ENCODE peak calls at places on chromosomes 13 and 19, in nine cellular contexts. H is ovary, M is IMR-90, R is astrocyte, V is ascending aorta, L is right atrium auricular region, O is dorsolateral prefrontal cortex, P is tibial nerve, J is psoas muscle. E is an unnamed sample.

GRCh38 chr13:73981595-73981994 is 152.6 kb downstream of the KLF12 start:
- DNase-seq in H (no peak), M (peak), R (peak), V (no peak), L (no peak), O (no peak), P (no peak), J (no peak), E (no peak)

GRCh38 chr13:106372199-106373160 is 163.0 kb downstream of the EFNB2 start:
- DNase-seq in H (no peak), M (peak), R (peak), V (no peak), L (no peak), O (no peak), P (no peak), J (no peak), E (peak)

GRCh38 chr13:58324130-58324529 is 692.6 kb downstream of the PCDH17 start:
- DNase-seq in H (no peak), M (no peak), R (no peak), V (no peak), L (no peak), O (no peak), P (no peak), J (no peak), E (no peak)

GRCh38 chr13:21364357-21364756 is 94.7 kb downstream of the ZDHHC20 start:
- DNase-seq in H (no peak), M (no peak), R (no peak), V (no peak), L (peak), O (no peak), P (no peak), J (no peak), E (no peak)

GRCh38 chr13:113598481-113598880 is 13.9 kb downstream of the TFDP1 start:
- DNase-seq in H (peak), M (no peak), R (no peak), V (peak), L (no peak), O (peak), P (no peak), J (no peak), E (no peak)

GRCh38 chr19:45499196-45500180 is 1.2 kb downstream of the PPM1N start:
- DNase-seq in H (peak), M (no peak), R (no peak), V (no peak), L (no peak), O (no peak), P (no peak), J (peak), E (no peak)

GRCh38 chr13:110320645-110321044 is 13.6 kb downstream of the COL4A2 start:
- DNase-seq in H (no peak), M (no peak), R (no peak), V (no peak), L (no peak), O (no peak), P (no peak), J (no peak), E (no peak)

GRCh38 chr19:35349614-35350521 is 2.2 kb downstream of the FFAR1 start:
- DNase-seq in H (peak), M (no peak), R (no peak), V (peak), L (no peak), O (peak), P (no peak), J (no peak), E (no peak)

GRCh38 chr13:73261739-73262216 is 203.0 kb downstream of the KLF5 start:
- DNase-seq in H (no peak), M (no peak), R (no peak), V (no peak), L (no peak), O (no peak), P (no peak), J (no peak), E (no peak)

GRCh38 chr13:64684108-64684507 is 2546.0 kb downstream of the PCDH9 start:
- DNase-seq in H (no peak), M (no peak), R (no peak), V (no peak), L (no peak), O (no peak), P (no peak), J (no peak), E (no peak)

GRCh38 chr19:46579286-46579944 is 21.7 kb upstream of the CALM3 start:
- DNase-seq in H (no peak), M (no peak), R (no peak), V (no peak), L (no peak), O (peak), P (no peak), J (no peak), E (no peak)

GRCh38 chr19:28482221-28482620 is 730.7 kb downstream of the UQCRFS1 start:
- DNase-seq in H (no peak), M (no peak), R (no peak), V (no peak), L (no peak), O (no peak), P (no peak), J (no peak), E (no peak)

GRCh38 chr19:42455621-42456081 is 12.9 kb upstream of the CXCL17 start:
- DNase-seq in H (no peak), M (no peak), R (no peak), V (no peak), L (no peak), O (no peak), P (no peak), J (no peak), E (no peak)

GRCh38 chr13:94464771-94465170 is 14.7 kb downstream of the DCT start:
- DNase-seq in H (no peak), M (no peak), R (no peak), V (no peak), L (no peak), O (no peak), P (no peak), J (no peak), E (no peak)

GRCh38 chr13:96650301-96650886 is 343.9 kb downstream of the OXGR1 start:
- DNase-seq in H (no peak), M (no peak), R (peak), V (no peak), L (no peak), O (no peak), P (no peak), J (no peak), E (peak)

GRCh38 chr13:97005631-97006262 is 11.5 kb upstream of the OXGR1 start:
- DNase-seq in H (no peak), M (peak), R (peak), V (no peak), L (no peak), O (no peak), P (no peak), J (no peak), E (peak)

GRCh38 chr19:33294058-33294798 is 8.1 kb downstream of the CEBPA start:
- DNase-seq in H (no peak), M (no peak), R (no peak), V (no peak), L (no peak), O (no peak), P (no peak), J (no peak), E (no peak)

GRCh38 chr13:24097064-24097463 is 63.5 kb upstream of the SPATA13 start:
- DNase-seq in H (no peak), M (peak), R (no peak), V (no peak), L (peak), O (no peak), P (no peak), J (no peak), E (no peak)

DNA sequence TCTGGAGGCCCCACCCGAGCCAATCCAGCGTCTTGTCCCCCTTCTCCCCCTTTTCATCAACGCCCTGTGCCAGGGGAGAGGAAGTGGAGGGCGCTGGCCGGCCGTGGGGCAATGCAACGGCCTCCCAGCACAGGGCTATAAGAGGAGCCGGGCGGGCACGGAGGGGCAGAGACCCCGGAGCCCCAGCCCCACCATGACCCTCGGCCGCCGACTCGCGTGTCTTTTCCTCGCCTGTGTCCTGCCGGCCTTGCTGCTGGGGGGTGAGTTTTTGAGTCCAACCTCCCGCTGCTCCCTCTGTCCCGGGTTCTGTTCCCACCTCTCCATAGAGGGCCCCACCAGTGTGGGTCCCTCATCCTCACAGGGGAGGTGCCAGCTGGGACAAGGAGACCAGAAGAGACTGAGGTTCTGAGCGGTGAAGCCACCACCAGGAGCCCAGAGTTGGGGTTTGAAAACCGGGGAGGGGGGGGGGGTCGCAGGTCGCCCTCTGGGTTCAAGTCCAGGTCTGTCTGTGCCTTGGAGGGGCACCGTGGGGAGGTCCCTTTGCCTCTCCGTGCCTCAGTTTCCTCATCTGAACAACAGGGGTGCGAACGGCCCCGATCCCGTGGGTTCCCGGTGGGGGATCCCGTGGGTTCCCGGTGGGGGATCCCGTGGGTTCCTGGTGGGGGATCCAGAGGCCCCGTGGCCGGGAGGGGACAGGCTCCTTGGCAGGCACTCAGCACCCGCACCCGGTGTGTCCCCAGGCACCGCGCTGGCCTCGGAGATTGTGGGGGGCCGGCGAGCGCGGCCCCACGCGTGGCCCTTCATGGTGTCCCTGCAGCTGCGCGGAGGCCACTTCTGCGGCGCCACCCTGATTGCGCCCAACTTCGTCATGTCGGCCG is at the start of gene ELANE:
- DNase-seq in H (no peak), M (no peak), R (no peak), V (no peak), L (no peak), O (no peak), P (no peak), J (peak), E (no peak)
- H3K27ac ChIP-seq in H (peak), M (peak), R (no peak), V (no peak), L (peak), O (no peak), P (peak), J (no peak), E (no peak)

GRCh38 chr13:101623469-101624209 is 171.2 kb downstream of the ITGBL1 start:
- DNase-seq in H (no peak), M (peak), R (no peak), V (no peak), L (no peak), O (no peak), P (no peak), J (no peak), E (peak)
- H3K4me3 ChIP-seq in H (no peak), M (no peak), R (no peak), V (peak), L (no peak), O (no peak), P (no peak), J (no peak), E (no peak)

GRCh38 chr13:91813255-91813654 is 414.8 kb downstream of the GPC5 start:
- DNase-seq in H (no peak), M (no peak), R (no peak), V (no peak), L (no peak), O (no peak), P (no peak), J (no peak), E (no peak)

DNA sequence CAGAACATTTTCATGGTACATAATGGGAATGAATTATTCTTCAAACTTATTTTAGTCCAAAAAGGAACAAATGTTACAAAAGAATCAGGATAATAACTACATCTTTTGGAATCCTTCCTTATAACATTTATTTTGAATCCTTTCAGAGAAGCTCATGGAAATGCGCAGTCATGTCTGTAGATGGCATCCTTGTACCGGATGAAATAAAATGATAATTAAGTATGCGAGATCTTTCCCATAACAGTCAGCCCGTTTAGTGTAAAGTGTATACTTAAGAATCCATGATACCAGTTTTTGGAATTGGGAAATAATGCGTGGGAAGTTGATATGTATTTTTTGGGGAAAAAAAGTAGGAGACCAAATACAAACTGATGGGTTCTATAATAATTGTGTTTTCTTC is 418.8 kb downstream of the GPC5 start:
- DNase-seq in H (no peak), M (peak), R (peak), V (no peak), L (no peak), O (no peak), P (no peak), J (no peak), E (peak)
- TF ChIP-seq CTCF in H (no peak), M (peak), R (peak), V (no peak), L (peak), O (peak), P (no peak), J (peak), E (peak)

GRCh38 chr19:19457691-19458090 is 52.2 kb downstream of the GATAD2A start:
- DNase-seq in H (no peak), M (no peak), R (no peak), V (no peak), L (no peak), O (no peak), P (no peak), J (no peak), E (no peak)
- H3K27ac ChIP-seq in H (no peak), M (peak), R (no peak), V (no peak), L (no peak), O (no peak), P (peak), J (peak), E (peak)

DNA sequence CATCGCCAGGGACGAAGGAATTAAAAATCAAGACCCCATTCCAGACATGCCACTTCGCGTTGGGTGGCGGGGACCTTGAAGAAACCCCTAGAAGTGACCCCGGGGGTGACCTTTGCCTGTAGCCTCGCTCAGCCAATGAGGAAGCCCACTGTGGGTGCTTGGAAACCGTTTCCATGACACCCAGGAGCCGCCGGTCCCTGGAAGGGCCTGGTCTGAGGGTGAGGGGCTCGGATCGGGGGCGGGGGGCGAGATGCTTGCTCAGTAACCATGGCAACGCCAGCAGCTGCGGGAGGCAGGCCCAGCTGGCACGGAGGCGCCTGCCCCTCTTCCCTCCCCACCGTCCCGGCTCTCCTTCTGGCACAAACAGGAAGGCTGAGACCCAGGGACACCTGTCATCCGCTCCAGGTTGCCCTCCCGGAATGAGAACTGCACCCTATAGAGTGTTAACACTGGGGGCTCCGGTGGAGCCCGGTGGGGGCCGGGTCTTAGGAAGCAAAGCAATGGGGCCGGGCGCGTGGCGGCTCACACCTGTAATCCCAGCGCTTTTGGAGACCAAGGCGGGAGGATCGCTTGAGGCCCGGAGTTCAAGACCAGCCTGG is 54.4 kb upstream of the PTPRS start:
- DNase-seq in H (no peak), M (no peak), R (no peak), V (no peak), L (no peak), O (no peak), P (no peak), J (no peak), E (no peak)
- H3K4me3 ChIP-seq in H (no peak), M (no peak), R (no peak), V (no peak), L (no peak), O (no peak), P (no peak), J (no peak), E (no peak)

GRCh38 chr19:51799311-51799997 is 4.5 kb downstream of the FPR3 start:
- DNase-seq in H (peak), M (peak), R (peak), V (peak), L (peak), O (peak), P (peak), J (peak), E (peak)
- TF ChIP-seq CTCF in H (no peak), M (no peak), R (no peak), V (no peak), L (peak), O (no peak), P (no peak), J (no peak), E (no peak)

GRCh38 chr19:15282311-15282705 is 50.0 kb downstream of the BRD4 start:
- DNase-seq in H (no peak), M (no peak), R (no peak), V (no peak), L (no peak), O (no peak), P (no peak), J (no peak), E (no peak)
- H3K27ac ChIP-seq in H (no peak), M (no peak), R (no peak), V (peak), L (no peak), O (no peak), P (no peak), J (peak), E (no peak)

GRCh38 chr19:1854032-1854541 is 5.8 kb upstream of the REXO1 start:
- DNase-seq in H (no peak), M (no peak), R (no peak), V (no peak), L (no peak), O (no peak), P (no peak), J (peak), E (no peak)

GRCh38 chr19:1856345-1856697 is 7.1 kb downstream of the KLF16 start:
- DNase-seq in H (no peak), M (no peak), R (no peak), V (no peak), L (no peak), O (no peak), P (no peak), J (no peak), E (no peak)

GRCh38 chr19:1854542-1855039 is 6.3 kb upstream of the REXO1 start:
- DNase-seq in H (no peak), M (no peak), R (no peak), V (no peak), L (no peak), O (no peak), P (no peak), J (peak), E (peak)

GRCh38 chr19:1855828-1856255 is 7.5 kb downstream of the KLF16 start:
- DNase-seq in H (no peak), M (peak), R (no peak), V (no peak), L (no peak), O (no peak), P (no peak), J (no peak), E (no peak)

GRCh38 chr19:1855040-1855827 is 7.0 kb upstream of the REXO1 start:
- DNase-seq in H (peak), M (peak), R (peak), V (peak), L (peak), O (peak), P (peak), J (peak), E (peak)
- H3K4me3 ChIP-seq in H (no peak), M (peak), R (no peak), V (peak), L (peak), O (peak), P (peak), J (peak), E (peak)

DNA sequence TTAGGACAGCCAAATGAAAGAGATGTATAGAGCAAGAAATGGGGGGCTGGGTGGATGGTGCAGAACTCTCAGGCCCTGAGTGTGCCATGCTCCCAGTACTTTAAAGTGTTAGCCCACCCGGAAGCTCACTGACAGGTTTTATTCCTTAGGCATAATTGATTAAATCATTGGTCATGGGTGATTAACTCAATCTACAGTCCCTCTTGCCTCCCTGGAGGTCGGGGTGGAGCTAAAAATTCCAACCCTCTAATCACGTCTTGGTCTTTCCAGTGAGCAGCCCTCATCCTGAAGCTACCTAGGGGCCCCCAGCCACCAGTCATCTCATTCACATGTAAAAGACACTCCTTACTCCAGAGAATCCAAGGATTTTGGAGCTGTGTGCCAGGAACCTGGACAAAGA is 9.8 kb upstream of the LEUTX start:
- DNase-seq in H (no peak), M (no peak), R (no peak), V (no peak), L (no peak), O (no peak), P (no peak), J (no peak), E (no peak)
- TF ChIP-seq CTCF in H (no peak), M (no peak), R (no peak), V (no peak), L (no peak), O (no peak), P (no peak), J (no peak), E (no peak)